ENCODE peak calls at places on chromosomes 13 and 19, in seven cellular contexts. J, F, H, L, E, P and A are unnamed samples.

GRCh38 chr13:76654263-76654662 is 231.9 kb downstream of the KCTD12 start:
- DNase-seq in E (no peak), H (no peak), P (no peak), F (no peak), J (no peak), L (no peak), A (no peak)

GRCh38 chr19:15251749-15252397 is 19.6 kb upstream of the EPHX3 start:
- DNase-seq in J (no peak), P (no peak), E (peak; percentile 57), H (no peak), F (peak; percentile 91), L (no peak), A (peak; percentile 69)

GRCh38 chr19:42204684-42205083 is 12.8 kb downstream of the DEDD2 start:
- DNase-seq in J (no peak), L (no peak), F (no peak), H (no peak), P (no peak), E (no peak), A (no peak)

GRCh38 chr19:41373993-41374392 is 2.3 kb upstream of the TMEM91 start:
- DNase-seq in F (peak; percentile 84), H (no peak), E (no peak), L (peak; percentile 86), P (no peak), J (peak; percentile 23), A (peak; percentile 75)

GRCh38 chr13:54980651-54981050 is 1952.0 kb downstream of the OLFM4 start:
- DNase-seq in F (no peak), L (no peak), P (no peak), E (no peak), H (no peak), J (no peak), A (no peak)

GRCh38 chr19:3179739-3180293 is 1.2 kb downstream of the S1PR4 start:
- DNase-seq in E (no peak), J (no peak), F (no peak), P (no peak), H (peak; percentile 42), L (no peak), A (no peak)

GRCh38 chr13:114101325-114101821 is 31.1 kb downstream of the RASA3 start:
- DNase-seq in E (no peak), P (no peak), J (no peak), F (no peak), H (no peak), L (no peak), A (no peak)

GRCh38 chr13:35839746-35840273 is 291.4 kb downstream of the DCLK1 start:
- DNase-seq in J (no peak), P (no peak), H (no peak), E (no peak), L (no peak), F (no peak), A (no peak)

GRCh38 chr19:42563352-42564210 is 31.1 kb downstream of the CEACAM8 start:
- DNase-seq in F (peak; percentile 78), L (no peak), P (no peak), H (no peak), E (no peak), J (peak; percentile 35), A (peak; percentile 5)

GRCh38 chr13:96728463-96728862 is 265.8 kb downstream of the OXGR1 start:
- DNase-seq in J (no peak), F (no peak), E (no peak), H (no peak), L (no peak), P (no peak), A (no peak)

GRCh38 chr19:36638862-36639510 is 27.7 kb downstream of the ZNF461 start:
- DNase-seq in P (no peak), L (no peak), F (no peak), H (no peak), E (no peak), J (no peak), A (no peak)

GRCh38 chr19:51458899-51459592 is 792 bp upstream of the SIGLEC8 start:
- DNase-seq in J (no peak), L (no peak), E (no peak), F (no peak), H (no peak), P (no peak), A (no peak)

GRCh38 chr19:751501-752341 is 809 bp downstream of the MISP start:
- DNase-seq in E (no peak), P (no peak), H (no peak), L (no peak), F (peak; percentile 98), J (no peak), A (no peak)

GRCh38 chr13:39565036-39565949 is 37.7 kb downstream of the LHFPL6 start:
- DNase-seq in L (no peak), E (no peak), P (no peak), F (peak; percentile 90), J (no peak), H (no peak), A (no peak)

GRCh38 chr19:44951179-44952159 is 3.7 kb upstream of the CLPTM1 start:
- DNase-seq in L (peak; percentile 80), P (peak; percentile 21), J (peak; percentile 77), F (peak; percentile 86), E (no peak), H (peak; percentile 24), A (peak; percentile 27)

GRCh38 chr19:50427997-50428425 is 4.7 kb upstream of the MYBPC2 start:
- DNase-seq in H (peak; percentile 41), E (peak; percentile 61), J (no peak), F (peak; percentile 64), P (no peak), L (no peak), A (peak; percentile 62)

GRCh38 chr13:37495046-37495445 is 103.5 kb downstream of the POSTN start:
- DNase-seq in H (no peak), P (no peak), F (peak; percentile 62), L (peak; percentile 76), J (peak; percentile 22), E (no peak), A (no peak)

GRCh38 chr19:27689734-27690241 is 1523.2 kb downstream of the UQCRFS1 start:
- DNase-seq in E (no peak), F (no peak), L (no peak), H (no peak), J (no peak), P (no peak), A (no peak)

GRCh38 chr19:33578697-33579096 is 43.1 kb upstream of the CHST8 start:
- DNase-seq in F (no peak), J (no peak), L (no peak), P (no peak), E (no peak), H (no peak), A (no peak)

GRCh38 chr19:39032164-39032918 is at the start of gene FBXO27:
- DNase-seq in F (no peak), E (no peak), J (no peak), H (no peak), P (no peak), L (no peak), A (no peak)

GRCh38 chr13:95267662-95268369 is 33.4 kb downstream of the ABCC4 start:
- DNase-seq in J (no peak), F (peak; percentile 61), E (no peak), P (no peak), H (no peak), L (no peak), A (no peak)

GRCh38 chr19:31351212-31352193 is 2.3 kb upstream of the TSHZ3 start:
- DNase-seq in F (peak; percentile 52), H (no peak), L (no peak), P (no peak), J (no peak), E (no peak), A (no peak)

GRCh38 chr13:80040219-80040976 is 300.5 kb downstream of the SPRY2 start:
- DNase-seq in F (peak; percentile 77), P (no peak), H (no peak), E (no peak), L (no peak), J (no peak), A (no peak)

GRCh38 chr13:84574851-84575250 is 692.6 kb upstream of the SLITRK1 start:
- DNase-seq in F (no peak), H (no peak), E (no peak), P (no peak), L (no peak), J (no peak), A (no peak)

GRCh38 chr13:110907951-110908898 is 6.6 kb downstream of the ANKRD10 start:
- DNase-seq in F (no peak), H (no peak), J (no peak), L (peak; percentile 29), P (no peak), E (no peak), A (no peak)

GRCh38 chr19:43695985-43696729 is 19.7 kb upstream of the IRGC start:
- DNase-seq in J (no peak), L (no peak), P (no peak), E (no peak), F (no peak), H (no peak), A (no peak)

GRCh38 chr13:82847595-82847994 is 1034.7 kb downstream of the SLITRK1 start:
- DNase-seq in L (no peak), E (no peak), F (no peak), P (no peak), H (no peak), J (no peak), A (no peak)

GRCh38 chr13:113588394-113589111 is 4.0 kb downstream of the TFDP1 start:
- DNase-seq in H (no peak), E (no peak), F (no peak), L (no peak), P (no peak), J (no peak), A (no peak)

GRCh38 chr19:29533578-29534544 is 8.1 kb downstream of the VSTM2B start:
- DNase-seq in F (no peak), P (no peak), L (no peak), J (no peak), E (no peak), H (no peak), A (no peak)